ENCODE peak calls at places on chromosomes 5 and 9, in five cellular contexts. S is transverse colon; X is pancreas; G is CD4-positive, CD25-positive, alpha-beta regulatory T cell; N is spleen. F is an unnamed sample.

GRCh38 chr5:72817639-72818266 is 1.3 kb downstream of the TNPO1 start:
- DNase-seq in S (no peak), X (no peak), G (no peak), N (no peak), F (no peak)

GRCh38 chr9:129773262-129774048 is 20.6 kb upstream of the PTGES start:
- DNase-seq in S (peak; percentile 24), X (peak; percentile 69), G (no peak), N (peak; percentile 78), F (peak; percentile 76)

GRCh38 chr5:97854871-97855762 is 672.1 kb upstream of the RIOK2 start:
- DNase-seq in S (no peak), X (no peak), G (no peak), N (peak; percentile 59), F (no peak)

GRCh38 chr5:76368941-76369340 is 34.1 kb upstream of the IQGAP2 start:
- DNase-seq in S (no peak), X (no peak), G (no peak), N (no peak), F (no peak)

GRCh38 chr5:56862909-56863308 is 46.5 kb upstream of the SETD9 start:
- DNase-seq in S (no peak), X (no peak), G (no peak), N (no peak), F (no peak)

GRCh38 chr9:97770808-97771372 is 73.8 kb upstream of the XPA start:
- DNase-seq in S (no peak), X (no peak), G (no peak), N (no peak), F (no peak)

GRCh38 chr9:69580582-69580945 is 91.6 kb downstream of the APBA1 start:
- DNase-seq in S (no peak), X (no peak), G (no peak), N (no peak), F (no peak)

GRCh38 chr9:71741841-71742648 is 26.3 kb downstream of the CEMIP2 start:
- DNase-seq in S (no peak), X (no peak), G (no peak), N (no peak), F (no peak)

GRCh38 chr9:136047775-136048559 is 47.1 kb downstream of the NACC2 start:
- DNase-seq in S (no peak), X (peak; percentile 24), G (no peak), N (no peak), F (no peak)

GRCh38 chr5:128273736-128274135 is 190.2 kb downstream of the SLC12A2 start:
- DNase-seq in S (no peak), X (no peak), G (no peak), N (no peak), F (no peak)

GRCh38 chr9:16828335-16829281 is 41.9 kb downstream of the BNC2 start:
- DNase-seq in S (peak; percentile 18), X (peak; percentile 34), G (no peak), N (no peak), F (no peak)

GRCh38 chr9:118928723-118929122 is 440.5 kb downstream of the BRINP1 start:
- DNase-seq in S (no peak), X (no peak), G (no peak), N (no peak), F (no peak)

GRCh38 chr9:129176786-129177442 is 1.1 kb downstream of the IER5L start:
- DNase-seq in S (no peak), X (peak; percentile 71), G (peak; percentile 6), N (peak; percentile 86), F (peak; percentile 71)

GRCh38 chr5:157956271-157956885 is 97.4 kb upstream of the CLINT1 start:
- DNase-seq in S (no peak), X (no peak), G (no peak), N (no peak), F (no peak)

GRCh38 chr9:92613268-92614122 is 56.4 kb downstream of the IPPK start:
- DNase-seq in S (no peak), X (no peak), G (no peak), N (no peak), F (no peak)

GRCh38 chr5:75461679-75462078 is 49.8 kb downstream of the CERT1 start:
- DNase-seq in S (no peak), X (no peak), G (no peak), N (no peak), F (no peak)

GRCh38 chr9:89428901-89429890 is 68.7 kb downstream of the SEMA4D start:
- DNase-seq in S (peak; percentile 57), X (no peak), G (peak; percentile 63), N (no peak), F (no peak)

GRCh38 chr9:89428222-89428761 is 69.6 kb downstream of the SEMA4D start:
- DNase-seq in S (no peak), X (no peak), G (no peak), N (no peak), F (no peak)

GRCh38 chr9:89426389-89426961 is 71.4 kb downstream of the SEMA4D start:
- DNase-seq in S (peak; percentile 62), X (no peak), G (no peak), N (peak; percentile 55), F (peak; percentile 37)

GRCh38 chr9:89425921-89426388 is 72.0 kb downstream of the SEMA4D start:
- DNase-seq in S (no peak), X (no peak), G (no peak), N (no peak), F (peak; percentile 34)

GRCh38 chr9:89427621-89428221 is 70.2 kb downstream of the SEMA4D start:
- DNase-seq in S (no peak), X (no peak), G (no peak), N (peak; percentile 71), F (no peak)
- H3K4me1 ChIP-seq in S (peaks cover 36% of the 10 kb centered on the region), X (no peaks in the 10 kb centered on the region), G (peaks cover 99% of the 10 kb centered on the region), N (peaks cover 100% of the 10 kb centered on the region), F (peaks cover 14% of the 10 kb centered on the region)

DNA sequence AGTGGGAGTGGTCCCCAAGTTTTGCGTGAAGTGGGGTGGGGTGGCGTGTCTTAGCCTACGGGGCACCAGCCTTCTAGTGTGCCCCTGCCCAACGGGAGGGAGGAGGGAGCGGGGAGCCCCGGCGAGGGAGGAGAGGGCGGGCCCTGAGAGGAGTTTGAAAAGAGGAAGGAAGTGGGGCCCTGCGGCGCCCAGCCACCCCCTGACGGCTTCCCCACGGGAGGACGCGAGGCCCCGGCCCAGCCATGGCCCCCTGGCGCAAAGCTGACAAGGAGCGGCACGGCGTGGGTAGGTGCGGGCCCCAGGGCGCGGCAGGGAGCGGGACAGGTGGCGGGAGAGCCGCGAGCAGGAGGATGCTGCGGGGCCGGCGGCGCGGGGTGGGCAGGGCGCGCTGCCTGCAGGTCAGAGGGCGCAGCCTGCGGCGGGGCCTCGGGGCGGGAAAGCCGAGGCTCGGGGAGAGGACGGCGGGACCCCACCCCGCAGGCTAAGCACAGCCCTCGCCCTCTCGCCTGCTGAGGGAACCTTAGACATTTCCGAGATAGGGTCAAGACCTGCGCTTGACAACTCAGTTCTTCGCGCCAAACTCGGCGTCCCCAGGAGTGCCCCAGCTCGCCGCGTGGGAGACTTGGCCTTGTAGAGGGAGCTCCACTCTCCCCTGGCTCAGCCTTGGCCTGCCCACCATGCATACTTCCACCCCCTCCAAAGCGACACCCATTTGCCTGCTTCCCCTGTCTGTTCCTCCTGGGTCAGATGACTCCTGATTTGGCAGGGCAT is at the start of gene DOCK2:
- DNase-seq in S (peak; percentile 72), X (no peak), G (peak; percentile 61), N (peak; percentile 96), F (peak; percentile 87)
- H3K27ac ChIP-seq in S (peak within 1 kb of the TSS; percentile 68), X (no peak within 1 kb of the TSS), G (peak within 1 kb of the TSS; percentile 87), N (peak within 1 kb of the TSS; percentile 95), F (peak within 1 kb of the TSS; percentile 89)

GRCh38 chr5:10538789-10539684 is 24.8 kb upstream of the ANKRD33B start:
- DNase-seq in S (no peak), X (no peak), G (no peak), N (no peak), F (no peak)
- H3K4me1 ChIP-seq in S (peaks cover 6% of the 10 kb centered on the region), X (no peaks in the 10 kb centered on the region), G (peaks cover 13% of the 10 kb centered on the region), N (peaks cover 51% of the 10 kb centered on the region), F (peaks cover 24% of the 10 kb centered on the region)

GRCh38 chr5:139687656-139688055 is 39.5 kb downstream of the CXXC5 start:
- DNase-seq in S (no peak), X (peak; percentile 88), G (no peak), N (no peak), F (no peak)

GRCh38 chr5:139686356-139686918 is 38.3 kb downstream of the CXXC5 start:
- DNase-seq in S (no peak), X (no peak), G (no peak), N (no peak), F (no peak)

GRCh38 chr5:139688088-139688702 is 40.0 kb downstream of the CXXC5 start:
- DNase-seq in S (no peak), X (peak; percentile 53), G (no peak), N (no peak), F (no peak)

GRCh38 chr5:139685886-139686285 is 37.7 kb downstream of the CXXC5 start:
- DNase-seq in S (no peak), X (no peak), G (no peak), N (no peak), F (no peak)

GRCh38 chr5:139686919-139687421 is 38.8 kb downstream of the CXXC5 start:
- DNase-seq in S (no peak), X (peak; percentile 68), G (no peak), N (no peak), F (no peak)
- H3K27ac ChIP-seq in S (no peak overlapping the region), X (peak overlapping the region; percentile 45), G (no peak overlapping the region), N (peak overlapping the region; percentile 74), F (no peak overlapping the region)

GRCh38 chr9:112556497-112557085 is 70.0 kb downstream of the KIAA1958 start:
- DNase-seq in S (no peak), X (no peak), G (no peak), N (no peak), F (no peak)

GRCh38 chr9:112555091-112555643 is 68.5 kb downstream of the KIAA1958 start:
- DNase-seq in S (no peak), X (no peak), G (no peak), N (no peak), F (no peak)

GRCh38 chr9:112558476-112558875 is 71.8 kb downstream of the KIAA1958 start:
- DNase-seq in S (no peak), X (no peak), G (no peak), N (no peak), F (no peak)

GRCh38 chr9:112554516-112554915 is 67.9 kb downstream of the KIAA1958 start:
- DNase-seq in S (no peak), X (no peak), G (no peak), N (no peak), F (no peak)

GRCh38 chr9:112555844-112556482 is 69.3 kb downstream of the KIAA1958 start:
- DNase-seq in S (peak; percentile 77), X (peak; percentile 33), G (no peak), N (no peak), F (no peak)
- H3K4me1 ChIP-seq in S (peaks cover 10% of the 10 kb centered on the region), X (peaks cover 24% of the 10 kb centered on the region), G (no peaks in the 10 kb centered on the region), N (no peaks in the 10 kb centered on the region), F (no peaks in the 10 kb centered on the region)

GRCh38 chr5:41738695-41739354 is 131.4 kb downstream of the OXCT1 start:
- DNase-seq in S (no peak), X (no peak), G (no peak), N (no peak), F (no peak)
- H3K27ac ChIP-seq in S (no peak overlapping the region), X (no peak overlapping the region), G (no peak overlapping the region), N (no peak overlapping the region), F (no peak overlapping the region)

GRCh38 chr5:151682240-151682639 is 4.5 kb downstream of the SPARC start:
- DNase-seq in S (no peak), X (no peak), G (no peak), N (no peak), F (no peak)

GRCh38 chr5:151679421-151680155 is 7.1 kb downstream of the SPARC start:
- DNase-seq in S (no peak), X (no peak), G (no peak), N (no peak), F (no peak)

GRCh38 chr5:151678713-151679112 is 8.0 kb downstream of the SPARC start:
- DNase-seq in S (no peak), X (no peak), G (no peak), N (no peak), F (no peak)

GRCh38 chr5:151682751-151683331 is 3.9 kb downstream of the SPARC start:
- DNase-seq in S (no peak), X (no peak), G (no peak), N (no peak), F (no peak)

GRCh38 chr5:151680944-151681427 is 5.7 kb downstream of the SPARC start:
- DNase-seq in S (no peak), X (no peak), G (no peak), N (no peak), F (no peak)
- H3K4me1 ChIP-seq in S (peaks cover 76% of the 10 kb centered on the region), X (no peaks in the 10 kb centered on the region), G (no peaks in the 10 kb centered on the region), N (peaks cover 86% of the 10 kb centered on the region), F (peaks cover 81% of the 10 kb centered on the region)

F was measured in lower lobe of right lung.